ENCODE peak calls at places on chromosomes 12 and 14, in six cellular contexts. H is effector CD4-positive, alpha-beta T cell; D is heart right ventricle; N is T follicular helper cell; R is IMR-90; T is T-helper 1 cell. A is an unnamed sample.

GRCh38 chr12:22318122-22318737 is 16.3 kb downstream of the ST8SIA1 start:
- DNase-seq in H (no peak), D (no peak), N (no peak), R (peak), T (no peak), A (no peak)

GRCh38 chr12:87813476-87814234 is 215.5 kb downstream of the C12orf50 start:
- DNase-seq in H (no peak), D (no peak), N (no peak), R (peak), T (no peak), A (no peak)

GRCh38 chr14:89697281-89698060 is 257.1 kb downstream of the EFCAB11 start:
- DNase-seq in H (no peak), D (no peak), N (no peak), R (no peak), T (no peak), A (no peak)

GRCh38 chr12:123995023-123995422 is 22.0 kb downstream of the ZNF664 start:
- DNase-seq in H (no peak), D (no peak), N (no peak), R (peak), T (no peak), A (no peak)

GRCh38 chr12:103626498-103626897 is 39.4 kb downstream of the STAB2 start:
- DNase-seq in H (no peak), D (peak), N (no peak), R (peak), T (no peak), A (no peak)

GRCh38 chr12:93234641-93235040 is 143.1 kb upstream of the NUDT4 start:
- DNase-seq in H (no peak), D (no peak), N (no peak), R (no peak), T (no peak), A (no peak)

GRCh38 chr14:103879570-103880333 is 32.4 kb upstream of the PPP1R13B start:
- DNase-seq in H (no peak), D (peak), N (no peak), R (no peak), T (no peak), A (no peak)

GRCh38 chr14:77024171-77024627 is 4.3 kb downstream of the IRF2BPL start:
- DNase-seq in H (peak), D (no peak), N (peak), R (peak), T (peak), A (no peak)

GRCh38 chr12:29041621-29042020 is 107.5 kb upstream of the FAR2 start:
- DNase-seq in H (no peak), D (no peak), N (no peak), R (peak), T (no peak), A (no peak)

GRCh38 chr14:83120187-83120586 is 1586.5 kb upstream of the SEL1L start:
- DNase-seq in H (no peak), D (no peak), N (no peak), R (peak), T (no peak), A (no peak)

GRCh38 chr14:35878272-35879140 is 52.4 kb downstream of the BRMS1L start:
- DNase-seq in H (no peak), D (peak), N (no peak), R (peak), T (no peak), A (no peak)

GRCh38 chr12:32390572-32391219 is 8.7 kb upstream of the FGD4 start:
- DNase-seq in H (no peak), D (peak), N (no peak), R (no peak), T (no peak), A (no peak)

GRCh38 chr12:107912421-107913004 is 138.0 kb downstream of the ASCL4 start:
- DNase-seq in H (peak), D (no peak), N (peak), R (no peak), T (peak), A (peak)

GRCh38 chr12:57839996-57840395 is 6.5 kb downstream of the CTDSP2 start:
- DNase-seq in H (no peak), D (no peak), N (no peak), R (no peak), T (no peak), A (no peak)

GRCh38 chr14:59278111-59278510 is 89.6 kb downstream of the DAAM1 start:
- DNase-seq in H (no peak), D (no peak), N (no peak), R (peak), T (no peak), A (no peak)

GRCh38 chr14:34650786-34651584 is 21.0 kb upstream of the SNX6 start:
- DNase-seq in H (no peak), D (no peak), N (no peak), R (peak), T (no peak), A (no peak)

GRCh38 chr12:105365231-105365630 is 34.7 kb downstream of the C12orf75 start:
- DNase-seq in H (no peak), D (no peak), N (no peak), R (no peak), T (no peak), A (no peak)

GRCh38 chr14:106605548-106606448 is 1079.4 kb downstream of the TMEM121 start:
- DNase-seq in H (peak), D (no peak), N (peak), R (no peak), T (peak), A (peak)

GRCh38 chr14:62882967-62883366 is 162.3 kb downstream of the KCNH5 start:
- DNase-seq in H (no peak), D (no peak), N (no peak), R (no peak), T (no peak), A (no peak)

GRCh38 chr12:12229556-12230092 is 37.2 kb downstream of the LRP6 start:
- DNase-seq in H (no peak), D (no peak), N (no peak), R (peak), T (no peak), A (no peak)

GRCh38 chr12:43332977-43333649 is 218.9 kb downstream of the ADAMTS20 start:
- DNase-seq in H (no peak), D (no peak), N (no peak), R (peak), T (no peak), A (no peak)

GRCh38 chr12:28893365-28893764 is 255.7 kb upstream of the FAR2 start:
- DNase-seq in H (no peak), D (no peak), N (no peak), R (peak), T (no peak), A (no peak)

GRCh38 chr12:46555379-46555778 is 182.8 kb upstream of the SLC38A2 start:
- DNase-seq in H (no peak), D (no peak), N (no peak), R (peak), T (no peak), A (no peak)

GRCh38 chr14:34449819-34450541 is 12.1 kb downstream of the SPTSSA start:
- DNase-seq in H (no peak), D (no peak), N (no peak), R (no peak), T (no peak), A (no peak)

GRCh38 chr12:103676863-103677262 is 89.8 kb downstream of the STAB2 start:
- DNase-seq in H (no peak), D (no peak), N (no peak), R (no peak), T (no peak), A (no peak)

GRCh38 chr12:127485528-127485927 is 781.4 kb upstream of the TMEM132C start:
- DNase-seq in H (no peak), D (no peak), N (no peak), R (peak), T (no peak), A (no peak)

A was measured in stimulated activated CD8-positive, alpha-beta memory T cell treated with anti-CD3 and anti-CD28 coated beads, Interleukin-15, amount 100 ng/mL, for 24 hours.